ENCODE peak calls at places on chromosomes 13 and 19, in four cellular contexts. U is GM12878, S is K562, Z is HepG2. L is an unnamed sample.

GRCh38 chr19:291561-292280 is 518 bp upstream of the PLPP2 start:
- DNase-seq in S (peak), U (no peak), Z (no peak), L (peak)

GRCh38 chr19:40284501-40285352 is at the start of gene AKT2:
- DNase-seq in S (peak), U (peak), Z (no peak), L (peak)

GRCh38 chr19:2624537-2625091 is 77.9 kb downstream of the GNG7 start:
- DNase-seq in U (no peak), Z (peak), S (no peak), L (peak)

GRCh38 chr19:9945319-9945966 is 9.1 kb upstream of the OLFM2 start:
- DNase-seq in Z (peak), S (peak), U (no peak), L (peak)

GRCh38 chr19:18290250-18291018 is 9.0 kb upstream of the JUND start:
- DNase-seq in U (peak), Z (no peak), S (peak), L (no peak)

GRCh38 chr19:38034153-38034835 is 127.3 kb downstream of the SIPA1L3 start:
- DNase-seq in U (no peak), S (no peak), Z (no peak), L (no peak)

GRCh38 chr13:37602743-37603381 is 4.3 kb upstream of the POSTN start:
- DNase-seq in Z (peak), S (no peak), U (no peak), L (no peak)

GRCh38 chr13:26038931-26039475 is 12.8 kb downstream of the SHISA2 start:
- DNase-seq in Z (no peak), S (no peak), U (no peak), L (no peak)

GRCh38 chr19:10321417-10321797 is 5.6 kb upstream of the FDX2 start:
- DNase-seq in U (no peak), S (no peak), Z (no peak), L (no peak)

GRCh38 chr19:16886305-16886880 is 2.4 kb upstream of the F2RL3 start:
- DNase-seq in Z (peak), S (no peak), U (no peak), L (no peak)
- TF ChIP-seq TARDBP in Z (no peak), S (no peak), U (no peak), L (no peak)

GRCh38 chr19:7638802-7639465 is 2.0 kb downstream of the STXBP2 start:
- DNase-seq in Z (no peak), U (no peak), S (no peak), L (no peak)

GRCh38 chr19:7635670-7636069 is 1.2 kb upstream of the STXBP2 start:
- DNase-seq in Z (no peak), S (no peak), U (no peak), L (no peak)

GRCh38 chr19:7636317-7636690 is 606 bp upstream of the STXBP2 start:
- DNase-seq in S (no peak), U (no peak), Z (no peak), L (no peak)

GRCh38 chr19:7636691-7637373 is at the start of gene STXBP2:
- DNase-seq in U (peak), S (peak), Z (peak), L (peak)

DNA sequence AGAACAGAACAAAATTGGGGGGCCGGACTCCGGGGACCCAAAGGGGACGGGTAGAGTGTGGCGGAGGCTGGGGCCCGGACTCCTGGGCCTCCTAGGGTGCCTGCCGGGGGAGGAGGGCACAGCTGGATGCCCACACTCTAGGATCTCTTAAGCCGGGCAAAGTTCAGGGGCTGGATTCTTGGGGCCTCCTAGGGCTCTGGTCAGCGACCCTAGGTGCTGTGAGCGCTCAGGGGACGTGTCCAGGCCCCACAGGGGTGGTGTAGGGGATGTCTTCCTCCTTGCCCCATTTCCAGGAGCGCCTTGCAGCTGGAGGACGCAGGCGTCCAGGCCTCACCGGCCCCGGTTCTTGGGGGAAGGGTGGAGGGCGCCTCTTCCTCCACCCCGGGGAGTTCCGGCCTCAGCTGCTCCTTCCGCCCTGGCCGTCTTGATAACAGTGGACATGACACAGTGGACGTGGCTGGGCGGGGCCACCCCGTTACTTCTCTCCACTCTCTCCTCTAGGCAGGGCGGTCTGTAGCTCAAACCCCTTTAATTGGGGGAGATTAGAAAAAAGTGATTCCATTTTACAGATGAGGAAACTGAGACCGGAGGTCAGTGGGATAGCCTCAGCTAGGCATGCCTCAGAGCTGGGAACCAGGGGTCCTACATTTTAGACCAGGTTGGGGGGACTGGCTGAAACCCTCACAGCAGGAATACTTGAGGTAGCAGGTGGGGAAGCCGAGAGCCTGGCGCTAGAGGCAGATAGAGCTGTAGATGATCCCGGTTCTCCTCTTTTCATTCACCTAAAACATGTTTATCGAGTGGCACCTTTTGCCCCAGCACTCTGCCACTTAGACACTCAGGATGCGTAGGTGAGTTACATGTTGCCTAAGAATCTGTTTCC is 705 bp downstream of the STXBP2 start:
- DNase-seq in S (peak), Z (no peak), U (no peak), L (no peak)
- TF ChIP-seq FOXK2 in S (peak), Z (no peak), U (no peak), L (no peak)

GRCh38 chr13:111491659-111492058 is 171.2 kb downstream of the TEX29 start:
- DNase-seq in Z (no peak), U (no peak), S (no peak), L (no peak)
- TF ChIP-seq TARDBP in Z (no peak), U (no peak), S (no peak), L (no peak)

GRCh38 chr13:65613004-65613403 is 1617.1 kb downstream of the PCDH9 start:
- DNase-seq in Z (peak), U (no peak), S (peak), L (peak)
- TF ChIP-seq FOXK2 in Z (no peak), U (no peak), S (no peak), L (no peak)

GRCh38 chr13:80931766-80932165 is 590.8 kb upstream of the SPRY2 start:
- DNase-seq in U (no peak), S (no peak), Z (no peak), L (no peak)

GRCh38 chr13:80928241-80928640 is 587.3 kb upstream of the SPRY2 start:
- DNase-seq in Z (no peak), U (no peak), S (no peak), L (no peak)

DNA sequence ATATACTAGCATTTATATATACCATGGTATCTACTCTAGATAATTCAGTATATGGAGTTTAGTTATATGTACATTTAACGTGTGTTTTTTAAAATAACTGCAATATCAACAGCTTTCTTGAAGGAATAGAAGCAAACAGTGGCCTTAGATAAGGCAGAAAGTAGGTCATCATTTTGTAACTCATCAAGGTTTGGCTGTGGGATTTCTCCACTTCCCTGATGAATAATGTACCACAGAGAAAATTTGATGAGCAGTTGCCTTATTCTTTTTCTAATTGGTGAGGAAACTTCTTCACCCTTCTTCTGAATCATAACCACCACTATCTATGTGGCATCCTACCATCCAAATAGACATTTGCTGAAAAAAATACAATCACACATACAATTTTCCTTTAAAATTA is 590.2 kb upstream of the SPRY2 start:
- DNase-seq in Z (no peak), S (no peak), U (no peak), L (no peak)
- TF ChIP-seq TARDBP in Z (no peak), S (no peak), U (no peak), L (no peak)

GRCh38 chr19:31419871-31420430 is 70.7 kb upstream of the TSHZ3 start:
- DNase-seq in U (no peak), S (no peak), Z (no peak), L (no peak)
- TF ChIP-seq FOXK2 in U (no peak), S (no peak), Z (no peak), L (no peak)

DNA sequence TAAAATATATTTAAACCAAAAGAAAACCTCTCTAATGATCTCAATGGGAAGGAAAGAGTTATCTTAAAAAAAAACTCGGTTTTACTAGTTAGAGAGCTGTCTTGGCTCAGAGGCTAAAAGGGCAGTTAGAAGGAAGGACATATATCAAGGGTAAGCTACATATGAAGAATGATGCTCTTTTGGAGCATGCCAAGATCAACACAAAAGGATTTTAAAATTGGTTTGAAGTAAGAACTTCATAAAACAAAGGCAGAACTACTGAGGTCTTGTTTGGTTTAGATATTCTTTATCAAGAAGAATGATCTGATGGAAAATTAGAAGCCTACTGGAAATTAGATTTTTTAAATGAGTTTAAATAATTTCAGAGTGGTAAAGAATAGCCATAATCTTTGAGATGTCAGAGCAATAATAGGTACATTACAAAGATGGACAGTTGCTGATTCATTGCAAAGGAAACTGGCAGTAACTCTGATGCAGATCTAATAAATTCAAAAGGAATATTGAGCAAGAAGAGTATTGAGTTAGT is 39.4 kb upstream of the LMO7 start:
- DNase-seq in S (no peak), Z (no peak), U (no peak), L (no peak)
- TF ChIP-seq TARDBP in S (no peak), Z (no peak), U (no peak), L (no peak)

DNA sequence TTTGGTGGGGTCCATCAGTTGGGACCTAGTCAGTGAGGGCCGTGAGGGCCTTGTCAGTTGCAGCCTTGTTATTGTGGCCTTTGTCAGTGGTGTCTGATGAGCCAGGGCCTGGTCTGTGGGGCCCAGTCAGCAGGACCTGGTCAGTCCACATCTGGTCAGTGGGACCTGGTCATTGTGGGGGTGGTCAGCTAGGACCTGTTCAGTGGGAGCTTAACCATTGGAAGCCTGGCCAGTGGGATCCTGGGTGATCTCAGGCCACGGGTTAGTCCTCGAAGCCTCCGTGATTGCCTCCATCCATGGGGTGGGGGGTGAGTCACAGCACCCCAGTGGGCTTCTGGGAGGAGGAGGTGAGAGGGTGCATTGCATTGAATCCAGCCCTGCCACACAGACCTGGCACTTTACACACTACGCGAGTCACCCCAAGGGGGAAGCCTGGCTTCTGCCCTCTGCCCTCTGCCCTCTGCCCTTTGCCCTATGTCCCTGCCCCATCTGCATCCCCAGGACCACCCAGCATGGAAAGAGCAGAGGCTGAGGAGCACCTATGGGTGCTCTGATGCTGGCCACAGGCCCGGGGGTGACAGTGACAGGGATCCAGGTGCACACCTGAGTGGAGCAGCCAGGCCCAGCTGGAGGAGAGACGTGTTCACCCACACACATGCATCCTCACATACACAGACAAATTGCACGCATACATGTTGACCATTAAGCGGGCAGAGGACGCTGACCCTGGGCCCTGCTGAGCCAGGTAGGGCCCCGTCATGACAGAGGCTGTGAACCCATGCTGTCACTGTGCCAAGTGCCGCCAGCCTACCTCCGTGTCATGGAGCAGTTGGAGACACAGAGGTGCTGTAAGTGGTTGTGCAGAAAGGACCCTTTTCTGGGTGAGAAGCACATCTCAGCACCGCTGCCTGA is 59.8 kb upstream of the TPM4 start:
- DNase-seq in Z (no peak), S (no peak), U (no peak), L (no peak)
- TF ChIP-seq FOXK2 in Z (no peak), S (no peak), U (no peak), L (no peak)

DNA sequence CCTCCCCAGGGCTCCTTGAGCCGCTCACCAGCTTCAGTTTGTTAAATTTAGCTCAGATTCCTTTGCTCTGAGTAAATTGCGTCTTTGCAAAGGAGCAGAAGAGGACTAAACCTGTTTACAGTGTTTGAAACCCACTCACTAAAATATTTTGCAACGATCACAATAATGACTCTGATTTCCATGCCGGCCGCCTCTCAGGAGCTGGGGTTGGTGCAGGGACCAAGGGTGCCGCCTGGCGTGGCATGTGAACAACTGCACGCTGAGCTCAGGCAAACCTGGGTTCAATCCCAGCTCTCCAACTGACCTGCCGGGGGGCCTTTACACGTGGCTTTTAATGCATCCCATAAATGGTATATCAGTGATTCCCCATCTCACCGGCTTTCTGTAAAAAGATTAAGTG is 68.7 kb upstream of the CACNA1A start:
- DNase-seq in S (peak), Z (peak), U (no peak), L (peak)
- TF ChIP-seq TARDBP in S (no peak), Z (no peak), U (no peak), L (no peak)